ENCODE peak calls at places on chromosomes 4 and X, in five cellular contexts. T is HEK293T; I is adrenal gland; J is pons; V is activated CD4-positive, alpha-beta T cell treated with anti-CD3 and anti-CD28 coated beads, Interleukin-2, amount 50 U/mL, for 48 hours. G is an unnamed sample.

GRCh38 chr4:184959786-184960185 is 58.5 kb upstream of the HELT start:
- DNase-seq in V (no peak), T (no peak), I (no peak), J (no peak), G (no peak)

GRCh38 chrX:9135901-9136510 is 102.1 kb upstream of the FAM9B start:
- DNase-seq in V (no peak), I (no peak), J (no peak), T (no peak), G (no peak)

GRCh38 chr4:104519588-104519987 is 24.9 kb upstream of the CXXC4 start:
- DNase-seq in J (no peak), I (no peak), V (no peak), T (no peak), G (no peak)

GRCh38 chr4:168781341-168781740 is 228.7 kb downstream of the CBR4 start:
- DNase-seq in J (no peak), T (no peak), V (no peak), I (no peak), G (no peak)

GRCh38 chr4:1614854-1615595 is 69.1 kb downstream of the FAM53A start:
- DNase-seq in T (no peak), V (no peak), J (no peak), I (no peak), G (no peak)

GRCh38 chrX:118360429-118361125 is 14.7 kb downstream of the WDR44 start:
- DNase-seq in J (no peak), I (no peak), V (no peak), T (no peak), G (no peak)

GRCh38 chr4:68895561-68896198 is 55.9 kb downstream of the UGT2A3 start:
- DNase-seq in I (no peak), V (no peak), T (no peak), J (no peak), G (no peak)

GRCh38 chr4:24686866-24687672 is 102.7 kb upstream of the DHX15 start:
- DNase-seq in J (no peak), T (peak; percentile 56), V (peak; percentile 42), I (no peak), G (peak; percentile 55)

GRCh38 chrX:149939271-149940014 is 1.2 kb upstream of the EOLA2 start:
- DNase-seq in T (peak; percentile 78), V (peak; percentile 90), I (peak; percentile 96), J (peak; percentile 90), G (peak; percentile 93)

GRCh38 chrX:23332101-23332887 is 2.4 kb upstream of the PTCHD1 start:
- DNase-seq in V (no peak), I (no peak), T (peak; percentile 7), J (peak; percentile 15), G (peak; percentile 36)

GRCh38 chr4:8289956-8290700 is 20.6 kb downstream of the HTRA3 start:
- DNase-seq in T (no peak), J (no peak), V (no peak), I (no peak), G (no peak)

GRCh38 chrX:129779747-129780146 is at the start of gene SASH3:
- DNase-seq in V (peak; percentile 73), I (peak; percentile 40), J (peak; percentile 28), T (no peak), G (no peak)

GRCh38 chrX:103220511-103221406 is 5.9 kb downstream of the BEX4 start:
- DNase-seq in I (no peak), T (no peak), J (no peak), V (no peak), G (no peak)

G was measured in nephron progenitor cell.